ENCODE peak calls at places on chromosomes 1 and 21, in eight cellular contexts. K, M, D, A, G, N, U and Y are unnamed samples.

GRCh38 chr21:32137266-32137665 is 141.6 kb downstream of the MIS18A start:
- DNase-seq in D (no peak), U (no peak), N (no peak), G (no peak), M (no peak), A (no peak), K (no peak), Y (no peak)

GRCh38 chr1:16967095-16967567 is 13.3 kb downstream of the MFAP2 start:
- DNase-seq in M (peak; percentile 57), G (no peak), U (no peak), A (peak; percentile 67), D (no peak), N (no peak), K (no peak), Y (no peak)

GRCh38 chr1:157785241-157785640 is 8.3 kb upstream of the FCRL2 start:
- DNase-seq in K (no peak), M (no peak), U (no peak), D (no peak), N (no peak), G (no peak), A (no peak), Y (no peak)

GRCh38 chr21:41761211-41762181 is 5.4 kb downstream of the RIPK4 start:
- DNase-seq in D (peak; percentile 42), N (no peak), A (peak; percentile 10), U (no peak), G (peak; percentile 73), M (peak; percentile 48), K (no peak), Y (no peak)

GRCh38 chr1:173062156-173062938 is 11.6 kb upstream of the TNFSF18 start:
- DNase-seq in A (peak; percentile 17), K (no peak), N (no peak), D (peak; percentile 88), U (no peak), G (peak; percentile 70), M (peak; percentile 62), Y (no peak)

GRCh38 chr1:39676951-39677350 is 5.0 kb upstream of the NT5C1A start:
- DNase-seq in M (no peak), K (no peak), N (no peak), D (no peak), G (peak; percentile 13), U (no peak), A (no peak), Y (no peak)

GRCh38 chr1:107415241-107415640 is 274.4 kb downstream of the NTNG1 start:
- DNase-seq in N (no peak), A (peak; percentile 5), K (no peak), M (no peak), G (no peak), U (no peak), D (no peak), Y (no peak)

GRCh38 chr1:21492171-21492625 is 17.0 kb upstream of the ALPL start:
- DNase-seq in A (no peak), G (no peak), M (no peak), N (no peak), D (no peak), K (peak; percentile 21), U (no peak), Y (no peak)

GRCh38 chr1:214637722-214638473 is 34.9 kb downstream of the CENPF start:
- DNase-seq in A (peak; percentile 77), D (peak; percentile 58), K (no peak), N (no peak), G (peak; percentile 58), U (no peak), M (peak; percentile 65), Y (no peak)

GRCh38 chr21:45295576-45296365 is 8.1 kb upstream of the POFUT2 start:
- DNase-seq in M (peak; percentile 87), A (no peak), D (peak; percentile 89), G (no peak), U (no peak), K (no peak), N (no peak), Y (no peak)

GRCh38 chr1:236016782-236017400 is 48.0 kb downstream of the NID1 start:
- DNase-seq in A (peak; percentile 42), D (peak; percentile 35), M (no peak), N (peak; percentile 45), U (no peak), G (no peak), K (no peak), Y (no peak)

GRCh38 chr1:153387785-153388184 is 3.1 kb downstream of the S100A8 start:
- DNase-seq in D (no peak), K (no peak), G (no peak), U (no peak), A (no peak), M (no peak), N (no peak), Y (no peak)

GRCh38 chr1:12113433-12114339 is 50.6 kb downstream of the TNFRSF8 start:
- DNase-seq in A (peak; percentile 69), M (peak; percentile 55), G (no peak), K (peak; percentile 49), D (peak; percentile 25), N (no peak), U (no peak), Y (no peak)

GRCh38 chr1:183125279-183125999 is 60.6 kb upstream of the LAMC2 start:
- DNase-seq in K (no peak), N (no peak), U (no peak), G (no peak), D (no peak), A (no peak), M (no peak), Y (no peak)

GRCh38 chr21:21828130-21828529 is 829.9 kb downstream of the NCAM2 start:
- DNase-seq in N (no peak), D (no peak), A (no peak), G (no peak), K (no peak), U (no peak), M (no peak), Y (no peak)

GRCh38 chr21:37181059-37181458 is 86.1 kb downstream of the VPS26C start:
- DNase-seq in A (no peak), N (no peak), K (no peak), U (no peak), M (no peak), G (no peak), D (no peak), Y (no peak)

GRCh38 chr1:69055223-69055622 is 512.5 kb upstream of the LRRC7 start:
- DNase-seq in K (peak; percentile 47), N (peak; percentile 2), A (peak; percentile 29), G (no peak), U (no peak), D (no peak), M (no peak), Y (no peak)

GRCh38 chr1:173414136-173414535 is 63.0 kb upstream of the PRDX6 start:
- DNase-seq in N (no peak), A (no peak), M (no peak), K (no peak), G (no peak), U (no peak), D (no peak), Y (no peak)

GRCh38 chr1:72547412-72547811 is 265.1 kb upstream of the NEGR1 start:
- DNase-seq in K (no peak), N (no peak), U (no peak), G (no peak), A (peak; percentile 5), M (no peak), D (no peak), Y (no peak)

GRCh38 chr1:178954291-178954690 is 71.4 kb upstream of the FAM20B start:
- DNase-seq in M (no peak), G (no peak), A (no peak), K (no peak), D (no peak), N (no peak), U (no peak), Y (no peak)

GRCh38 chr21:40687625-40688024 is 159.3 kb downstream of the DSCAM start:
- DNase-seq in N (no peak), A (no peak), D (no peak), U (no peak), G (no peak), K (no peak), M (no peak), Y (no peak)